ENCODE peak calls at places on chromosomes 1 and 21, in eight cellular contexts. A is neural progenitor cell, S is heart right ventricle, L is PC-3, K is iPS DF 6.9, O is right lobe of liver, F is GM23248, Y is astrocyte. D is an unnamed sample.

GRCh38 chr1:109133815-109134214 is 19.9 kb downstream of the ELAPOR1 start:
- DNase-seq in A (no peak), S (peak; percentile 60), L (no peak), K (no peak), O (peak; percentile 83), F (peak; percentile 11), Y (no peak), D (no peak)

GRCh38 chr1:45972621-45973020 is 159.8 kb downstream of the PIK3R3 start:
- DNase-seq in A (no peak), S (no peak), L (no peak), K (no peak), O (no peak), F (no peak), Y (no peak), D (no peak)

GRCh38 chr1:14738235-14738634 is 139.8 kb downstream of the KAZN start:
- DNase-seq in A (no peak), S (no peak), L (peak; percentile 88), K (no peak), O (no peak), F (no peak), Y (peak; percentile 65), D (no peak)

GRCh38 chr1:51948491-51948915 is 42.0 kb downstream of the RAB3B start:
- DNase-seq in A (no peak), S (no peak), L (no peak), K (no peak), O (no peak), F (no peak), Y (no peak), D (no peak)

GRCh38 chr1:246319111-246319510 is 188.0 kb downstream of the SMYD3 start:
- DNase-seq in A (no peak), S (no peak), L (no peak), K (no peak), O (no peak), F (no peak), Y (no peak), D (no peak)

GRCh38 chr1:238177960-238178359 is 287.2 kb upstream of the ZP4 start:
- DNase-seq in A (peak; percentile 91), S (no peak), L (no peak), K (no peak), O (no peak), F (no peak), Y (peak; percentile 78), D (no peak)

GRCh38 chr1:243254233-243254926 is 701 bp downstream of the CEP170 start:
- DNase-seq in A (peak; percentile 81), S (peak; percentile 67), L (peak; percentile 71), K (no peak), O (peak; percentile 85), F (peak; percentile 86), Y (peak; percentile 59), D (peak; percentile 43)

GRCh38 chr1:5836776-5837440 is 155.3 kb downstream of the NPHP4 start:
- DNase-seq in A (no peak), S (no peak), L (no peak), K (no peak), O (peak; percentile 34), F (no peak), Y (no peak), D (no peak)

GRCh38 chr21:25561668-25562641 is 45.3 kb downstream of the MRPL39 start:
- DNase-seq in A (peak; percentile 69), S (peak; percentile 44), L (no peak), K (peak; percentile 11), O (peak; percentile 62), F (peak; percentile 86), Y (peak; percentile 68), D (peak; percentile 57)

GRCh38 chr1:212515329-212515760 is 82.6 kb downstream of the NENF start:
- DNase-seq in A (peak; percentile 80), S (no peak), L (no peak), K (no peak), O (no peak), F (no peak), Y (no peak), D (no peak)

GRCh38 chr1:154837679-154838171 is 32.4 kb downstream of the KCNN3 start:
- DNase-seq in A (no peak), S (peak; percentile 67), L (no peak), K (no peak), O (no peak), F (no peak), Y (no peak), D (no peak)

GRCh38 chr1:11281518-11282331 is 8.7 kb downstream of the UBIAD1 start:
- DNase-seq in A (no peak), S (no peak), L (peak; percentile 58), K (no peak), O (no peak), F (peak; percentile 27), Y (peak; percentile 92), D (no peak)

GRCh38 chr1:86538775-86539174 is 8.1 kb upstream of the CLCA4 start:
- DNase-seq in A (no peak), S (no peak), L (no peak), K (no peak), O (no peak), F (no peak), Y (no peak), D (no peak)

GRCh38 chr1:11929849-11930248 is 3.6 kb upstream of the KIAA2013 start:
- DNase-seq in A (no peak), S (peak; percentile 66), L (peak; percentile 61), K (no peak), O (peak; percentile 86), F (peak; percentile 85), Y (no peak), D (no peak)

GRCh38 chr1:36728846-36729245 is 246.1 kb upstream of the CSF3R start:
- DNase-seq in A (no peak), S (no peak), L (no peak), K (no peak), O (no peak), F (no peak), Y (no peak), D (no peak)

GRCh38 chr1:211735208-211736170 is 60.1 kb upstream of the NEK2 start:
- DNase-seq in A (no peak), S (no peak), L (peak; percentile 99), K (no peak), O (no peak), F (peak; percentile 95), Y (peak; percentile 88), D (no peak)

GRCh38 chr1:113507552-113508214 is 117.4 kb downstream of the MAGI3 start:
- DNase-seq in A (no peak), S (no peak), L (no peak), K (no peak), O (no peak), F (no peak), Y (no peak), D (no peak)

GRCh38 chr1:201631037-201631436 is 92.1 kb downstream of the NAV1 start:
- DNase-seq in A (no peak), S (no peak), L (no peak), K (no peak), O (no peak), F (no peak), Y (no peak), D (no peak)

GRCh38 chr1:147821883-147822282 is 61.5 kb upstream of the GJA5 start:
- DNase-seq in A (no peak), S (no peak), L (no peak), K (no peak), O (no peak), F (peak; percentile 69), Y (peak; percentile 6), D (no peak)

GRCh38 chr1:240092301-240093119 is 827 bp downstream of the FMN2 start:
- DNase-seq in A (peak; percentile 70), S (no peak), L (peak; percentile 60), K (no peak), O (no peak), F (peak; percentile 88), Y (peak; percentile 76), D (no peak)

GRCh38 chr1:53532912-53533311 is 73.7 kb downstream of the DMRTB1 start:
- DNase-seq in A (no peak), S (no peak), L (no peak), K (no peak), O (no peak), F (no peak), Y (no peak), D (no peak)

GRCh38 chr1:164480285-164480907 is 78.6 kb upstream of the PBX1 start:
- DNase-seq in A (no peak), S (no peak), L (no peak), K (no peak), O (no peak), F (no peak), Y (no peak), D (no peak)

DNA sequence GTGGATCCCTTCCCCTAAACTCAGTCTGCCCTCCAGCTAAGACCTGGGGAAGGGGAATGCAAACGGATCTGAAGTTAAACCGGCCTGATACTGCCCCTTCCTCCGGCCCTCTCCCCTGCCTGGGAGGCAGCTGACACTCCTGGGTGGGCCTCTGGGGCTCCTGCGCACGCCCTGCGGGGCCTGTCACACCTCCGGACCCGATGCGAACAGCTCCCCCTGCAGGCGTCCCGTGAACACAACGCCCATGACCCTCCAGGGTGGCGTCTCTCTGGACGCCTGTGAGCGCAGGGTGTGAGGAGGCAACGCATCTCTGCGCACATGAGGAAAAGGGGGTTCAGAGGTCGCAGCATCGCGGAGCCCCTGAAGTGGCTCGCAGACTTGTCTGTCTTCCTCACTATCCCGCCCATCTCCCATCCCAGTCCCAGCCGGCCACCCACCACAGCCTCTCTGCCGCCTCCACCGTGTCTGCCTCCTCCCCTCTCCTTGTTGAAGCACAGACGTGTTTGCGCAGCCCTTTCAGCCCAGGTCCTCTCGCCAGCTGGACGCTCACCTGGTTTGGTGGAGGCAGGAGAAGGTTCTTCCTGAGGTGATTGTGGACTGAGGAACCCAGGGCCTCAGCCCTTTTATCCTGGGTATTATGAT is 421 bp upstream of the LCE3A start:
- DNase-seq in A (no peak), S (no peak), L (peak; percentile 1), K (no peak), O (peak; percentile 57), F (peak; percentile 23), Y (no peak), D (no peak)
- H3K9me3 ChIP-seq in A (peaks cover 14% of the 10 kb centered on the region), S (peaks cover 13% of the 10 kb centered on the region), L (peaks cover 7% of the 10 kb centered on the region), K (peaks cover 15% of the 10 kb centered on the region), O (no peaks in the 10 kb centered on the region), F (no peaks in the 10 kb centered on the region), Y (peaks cover 9% of the 10 kb centered on the region), D (no peaks in the 10 kb centered on the region)

GRCh38 chr1:56576880-56577858 is 2.2 kb downstream of the PLPP3 start:
- DNase-seq in A (peak; percentile 73), S (no peak), L (peak; percentile 58), K (no peak), O (no peak), F (peak; percentile 64), Y (no peak), D (no peak)
- H3K27ac ChIP-seq in A (peak overlapping the region; percentile 25), S (peak overlapping the region; percentile 99), L (peak overlapping the region; percentile 8), K (no peak overlapping the region), O (peak overlapping the region; percentile 99), F (peak overlapping the region; percentile 14), Y (no peak overlapping the region), D (no peak overlapping the region)

DNA sequence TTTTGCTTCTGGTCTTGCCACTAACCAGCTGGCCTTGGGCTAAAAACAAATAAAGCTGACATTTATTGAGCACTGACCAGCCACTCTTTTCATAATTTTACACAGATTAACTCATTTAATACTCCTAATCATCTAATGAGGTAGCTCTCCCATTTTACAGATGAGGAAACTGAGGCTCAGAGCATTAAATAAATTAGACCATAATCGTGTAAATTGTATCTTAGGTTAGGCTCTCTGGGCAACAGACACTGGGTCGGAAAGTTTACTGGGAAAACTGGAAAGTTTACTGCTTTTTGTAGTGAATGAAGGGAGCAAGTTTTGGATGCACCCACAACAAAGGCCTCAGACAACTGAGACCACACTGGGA is 7.3 kb downstream of the BMP8B start:
- DNase-seq in A (no peak), S (no peak), L (no peak), K (no peak), O (no peak), F (no peak), Y (no peak), D (no peak)
- H3K9me3 ChIP-seq in A (no peaks in the 10 kb centered on the region), S (no peaks in the 10 kb centered on the region), L (no peaks in the 10 kb centered on the region), K (no peaks in the 10 kb centered on the region), O (no peaks in the 10 kb centered on the region), F (no peaks in the 10 kb centered on the region), Y (no peaks in the 10 kb centered on the region), D (no peaks in the 10 kb centered on the region)

GRCh38 chr1:89701746-89702241 is 68.9 kb downstream of the LRRC8C start:
- DNase-seq in A (no peak), S (no peak), L (no peak), K (no peak), O (no peak), F (no peak), Y (peak; percentile 57), D (no peak)
- H3K27ac ChIP-seq in A (no peak overlapping the region), S (no peak overlapping the region), L (no peak overlapping the region), K (no peak overlapping the region), O (no peak overlapping the region), F (no peak overlapping the region), Y (no peak overlapping the region), D (no peak overlapping the region)

D was measured in CD8-positive, alpha-beta memory T cell.